ENCODE peak calls at places on chromosome 18, in eight cellular contexts. E, W, Y, L, X, Q, M and P are unnamed samples.

GRCh38 chr18:59954746-59955145 is 55.0 kb downstream of the PMAIP1 start:
- DNase-seq in E (peak), W (peak), Y (no peak), L (no peak), X (no peak), Q (no peak), M (no peak), P (no peak)

GRCh38 chr18:9032519-9032918 is 70.0 kb upstream of the NDUFV2 start:
- DNase-seq in E (no peak), W (no peak), Y (no peak), L (no peak), X (no peak), Q (no peak), M (no peak), P (no peak)

GRCh38 chr18:50578651-50579050 is 18.8 kb downstream of the MAPK4 start:
- DNase-seq in E (no peak), W (no peak), Y (no peak), L (no peak), X (no peak), Q (no peak), M (no peak), P (no peak)

GRCh38 chr18:13392029-13392750 is 173.6 kb downstream of the LDLRAD4 start:
- DNase-seq in E (no peak), W (no peak), Y (no peak), L (peak), X (no peak), Q (no peak), M (no peak), P (no peak)

GRCh38 chr18:57585421-57585820 is 1.1 kb downstream of the FECH start:
- DNase-seq in E (no peak), W (no peak), Y (no peak), L (no peak), X (peak), Q (no peak), M (no peak), P (no peak)

GRCh38 chr18:9417081-9417841 is 58.1 kb upstream of the RALBP1 start:
- DNase-seq in E (no peak), W (no peak), Y (peak), L (no peak), X (peak), Q (no peak), M (no peak), P (no peak)

GRCh38 chr18:64053246-64053645 is 83.4 kb downstream of the SERPINB8 start:
- DNase-seq in E (no peak), W (no peak), Y (no peak), L (no peak), X (no peak), Q (no peak), M (no peak), P (no peak)

GRCh38 chr18:2402084-2402483 is 169.2 kb downstream of the METTL4 start:
- DNase-seq in E (no peak), W (peak), Y (no peak), L (no peak), X (no peak), Q (no peak), M (no peak), P (no peak)

GRCh38 chr18:28514699-28515098 is 337.8 kb upstream of the CDH2 start:
- DNase-seq in E (no peak), W (no peak), Y (no peak), L (no peak), X (no peak), Q (no peak), M (no peak), P (no peak)

GRCh38 chr18:35110554-35111058 is 69.4 kb downstream of the MAPRE2 start:
- DNase-seq in E (no peak), W (no peak), Y (no peak), L (no peak), X (no peak), Q (no peak), M (no peak), P (no peak)

GRCh38 chr18:57586243-57587049 is at the start of gene FECH:
- DNase-seq in E (peak), W (peak), Y (peak), L (peak), X (peak), Q (peak), M (peak), P (peak)

GRCh38 chr18:27856839-27857238 is 320.1 kb downstream of the CDH2 start:
- DNase-seq in E (no peak), W (no peak), Y (no peak), L (no peak), X (no peak), Q (no peak), M (no peak), P (no peak)

GRCh38 chr18:32373995-32374394 is 96.7 kb downstream of the GAREM1 start:
- DNase-seq in E (no peak), W (no peak), Y (no peak), L (no peak), X (peak), Q (no peak), M (no peak), P (no peak)

GRCh38 chr18:22551536-22552151 is 133.9 kb upstream of the CTAGE1 start:
- DNase-seq in E (peak), W (no peak), Y (no peak), L (no peak), X (no peak), Q (no peak), M (no peak), P (no peak)

GRCh38 chr18:10863026-10863425 is 286.3 kb downstream of the PIEZO2 start:
- DNase-seq in E (no peak), W (no peak), Y (no peak), L (no peak), X (no peak), Q (no peak), M (no peak), P (no peak)

GRCh38 chr18:73852789-73853188 is 294.8 kb downstream of the FBXO15 start:
- DNase-seq in E (no peak), W (no peak), Y (no peak), L (no peak), X (no peak), Q (no peak), M (no peak), P (no peak)

GRCh38 chr18:52343138-52343537 is 3.1 kb downstream of the DCC start:
- DNase-seq in E (no peak), W (no peak), Y (no peak), L (no peak), X (no peak), Q (no peak), M (no peak), P (no peak)

GRCh38 chr18:45602926-45603325 is 12.3 kb upstream of the SLC14A2 start:
- DNase-seq in E (no peak), W (no peak), Y (no peak), L (no peak), X (no peak), Q (no peak), M (no peak), P (no peak)

GRCh38 chr18:67081866-67082265 is 434.7 kb downstream of the DSEL start:
- DNase-seq in E (no peak), W (no peak), Y (no peak), L (no peak), X (no peak), Q (no peak), M (no peak), P (no peak)

GRCh38 chr18:10378688-10379465 is 75.6 kb upstream of the APCDD1 start:
- DNase-seq in E (no peak), W (peak), Y (no peak), L (no peak), X (no peak), Q (no peak), M (no peak), P (no peak)

GRCh38 chr18:65936678-65937077 is 185.9 kb downstream of the CDH7 start:
- DNase-seq in E (no peak), W (no peak), Y (no peak), L (no peak), X (no peak), Q (no peak), M (no peak), P (no peak)